ENCODE peak calls at places on chromosome 20, in ten cellular contexts. One of them, this sample, is unnamed.

GRCh38 chr20:44963325-44964215 is 2.7 kb upstream of the STK4 start:
- DNase-seq in fibroblast of lung: no peak
- DNase-seq in effector memory CD8-positive, alpha-beta T cell: no peak
- DNase-seq in psoas muscle: no peak
- DNase-seq in tibial nerve: no peak
- DNase-seq in activated T-helper 1 cell treated with anti-CD3 and anti-CD28 coated beads, Interleukin-2, amount 50 U/mL, for 16 hours: no peak
- DNase-seq in CD8-positive, alpha-beta T cell: no peak
- DNase-seq in GM13976: no peak
- DNase-seq in DMS153: no peak
- DNase-seq in NCI-H1105 treated with DMSO at 0.1 percent for 48 hours: no peak
- DNase-seq in this sample: no peak

GRCh38 chr20:4225778-4226177 is 210.4 kb upstream of the RNF24 start:
- DNase-seq in fibroblast of lung: peak; percentile 97
- DNase-seq in effector memory CD8-positive, alpha-beta T cell: no peak
- DNase-seq in psoas muscle: no peak
- DNase-seq in tibial nerve: no peak
- DNase-seq in activated T-helper 1 cell treated with anti-CD3 and anti-CD28 coated beads, Interleukin-2, amount 50 U/mL, for 16 hours: no peak
- DNase-seq in CD8-positive, alpha-beta T cell: no peak
- DNase-seq in GM13976: no peak
- DNase-seq in DMS153: no peak
- DNase-seq in NCI-H1105 treated with DMSO at 0.1 percent for 48 hours: no peak
- DNase-seq in this sample: no peak

GRCh38 chr20:5913166-5913565 is 37.2 kb downstream of the TRMT6 start:
- DNase-seq in fibroblast of lung: no peak
- DNase-seq in effector memory CD8-positive, alpha-beta T cell: no peak
- DNase-seq in psoas muscle: no peak
- DNase-seq in tibial nerve: no peak
- DNase-seq in activated T-helper 1 cell treated with anti-CD3 and anti-CD28 coated beads, Interleukin-2, amount 50 U/mL, for 16 hours: no peak
- DNase-seq in CD8-positive, alpha-beta T cell: no peak
- DNase-seq in GM13976: no peak
- DNase-seq in DMS153: no peak
- DNase-seq in NCI-H1105 treated with DMSO at 0.1 percent for 48 hours: no peak
- DNase-seq in this sample: no peak

GRCh38 chr20:58518896-58519593 is 3.8 kb upstream of the APCDD1L start:
- DNase-seq in fibroblast of lung: no peak
- DNase-seq in effector memory CD8-positive, alpha-beta T cell: no peak
- DNase-seq in psoas muscle: no peak
- DNase-seq in tibial nerve: no peak
- DNase-seq in activated T-helper 1 cell treated with anti-CD3 and anti-CD28 coated beads, Interleukin-2, amount 50 U/mL, for 16 hours: no peak
- DNase-seq in CD8-positive, alpha-beta T cell: no peak
- DNase-seq in GM13976: no peak
- DNase-seq in DMS153: no peak
- DNase-seq in NCI-H1105 treated with DMSO at 0.1 percent for 48 hours: no peak
- DNase-seq in this sample: no peak

GRCh38 chr20:49280463-49281058 is 2.7 kb upstream of the ZNFX1 start:
- DNase-seq in fibroblast of lung: no peak
- DNase-seq in effector memory CD8-positive, alpha-beta T cell: no peak
- DNase-seq in psoas muscle: no peak
- DNase-seq in tibial nerve: no peak
- DNase-seq in activated T-helper 1 cell treated with anti-CD3 and anti-CD28 coated beads, Interleukin-2, amount 50 U/mL, for 16 hours: no peak
- DNase-seq in CD8-positive, alpha-beta T cell: no peak
- DNase-seq in GM13976: no peak
- DNase-seq in DMS153: no peak
- DNase-seq in NCI-H1105 treated with DMSO at 0.1 percent for 48 hours: no peak
- DNase-seq in this sample: no peak

GRCh38 chr20:52191132-52191435 is 495 bp downstream of the ZFP64 start:
- DNase-seq in fibroblast of lung: peak; percentile 32
- DNase-seq in effector memory CD8-positive, alpha-beta T cell: no peak
- DNase-seq in psoas muscle: no peak
- DNase-seq in tibial nerve: no peak
- DNase-seq in activated T-helper 1 cell treated with anti-CD3 and anti-CD28 coated beads, Interleukin-2, amount 50 U/mL, for 16 hours: no peak
- DNase-seq in CD8-positive, alpha-beta T cell: no peak
- DNase-seq in GM13976: no peak
- DNase-seq in DMS153: no peak
- DNase-seq in NCI-H1105 treated with DMSO at 0.1 percent for 48 hours: peak; percentile 40
- DNase-seq in this sample: no peak

GRCh38 chr20:62595491-62595890 is 46.8 kb upstream of the SLCO4A1 start:
- DNase-seq in fibroblast of lung: peak; percentile 53
- DNase-seq in effector memory CD8-positive, alpha-beta T cell: no peak
- DNase-seq in psoas muscle: peak; percentile 68
- DNase-seq in tibial nerve: no peak
- DNase-seq in activated T-helper 1 cell treated with anti-CD3 and anti-CD28 coated beads, Interleukin-2, amount 50 U/mL, for 16 hours: no peak
- DNase-seq in CD8-positive, alpha-beta T cell: no peak
- DNase-seq in GM13976: no peak
- DNase-seq in DMS153: peak; percentile 42
- DNase-seq in NCI-H1105 treated with DMSO at 0.1 percent for 48 hours: no peak
- DNase-seq in this sample: no peak

GRCh38 chr20:24783631-24784492 is 165.2 kb upstream of the CST7 start:
- DNase-seq in fibroblast of lung: no peak
- DNase-seq in effector memory CD8-positive, alpha-beta T cell: no peak
- DNase-seq in psoas muscle: no peak
- DNase-seq in tibial nerve: no peak
- DNase-seq in activated T-helper 1 cell treated with anti-CD3 and anti-CD28 coated beads, Interleukin-2, amount 50 U/mL, for 16 hours: no peak
- DNase-seq in CD8-positive, alpha-beta T cell: no peak
- DNase-seq in GM13976: peak; percentile 53
- DNase-seq in DMS153: no peak
- DNase-seq in NCI-H1105 treated with DMSO at 0.1 percent for 48 hours: no peak
- DNase-seq in this sample: peak; percentile 68

GRCh38 chr20:10581823-10582222 is 92.0 kb downstream of the JAG1 start:
- DNase-seq in fibroblast of lung: no peak
- DNase-seq in effector memory CD8-positive, alpha-beta T cell: no peak
- DNase-seq in psoas muscle: no peak
- DNase-seq in tibial nerve: no peak
- DNase-seq in activated T-helper 1 cell treated with anti-CD3 and anti-CD28 coated beads, Interleukin-2, amount 50 U/mL, for 16 hours: no peak
- DNase-seq in CD8-positive, alpha-beta T cell: no peak
- DNase-seq in GM13976: no peak
- DNase-seq in DMS153: peak; percentile 13
- DNase-seq in NCI-H1105 treated with DMSO at 0.1 percent for 48 hours: no peak
- DNase-seq in this sample: no peak

GRCh38 chr20:47396762-47397476 is 40.4 kb upstream of the ZMYND8 start:
- DNase-seq in fibroblast of lung: peak; percentile 22
- DNase-seq in effector memory CD8-positive, alpha-beta T cell: no peak
- DNase-seq in psoas muscle: no peak
- DNase-seq in tibial nerve: no peak
- DNase-seq in activated T-helper 1 cell treated with anti-CD3 and anti-CD28 coated beads, Interleukin-2, amount 50 U/mL, for 16 hours: no peak
- DNase-seq in CD8-positive, alpha-beta T cell: no peak
- DNase-seq in GM13976: no peak
- DNase-seq in DMS153: no peak
- DNase-seq in NCI-H1105 treated with DMSO at 0.1 percent for 48 hours: peak; percentile 63
- DNase-seq in this sample: no peak